ENCODE peak calls at places on chromosomes 5 and 9, in seven cellular contexts. M is HCT116, R is SK-N-SH, X is HepG2, Z is K562, U is GM12878, A is H1. F is an unnamed sample.

GRCh38 chr5:118033686-118034338 is 954.5 kb downstream of the DTWD2 start:
- DNase-seq in Z (no peak), U (no peak), M (no peak), R (no peak), A (no peak), X (no peak), F (no peak)

GRCh38 chr5:115898656-115899055 is 56.9 kb downstream of the AP3S1 start:
- DNase-seq in U (no peak), A (no peak), M (no peak), X (no peak), R (no peak), Z (no peak), F (no peak)

GRCh38 chr5:98602534-98603112 is 170.8 kb upstream of the RGMB start:
- DNase-seq in M (no peak), U (no peak), X (no peak), Z (no peak), R (no peak), A (no peak), F (peak)

GRCh38 chr9:136014928-136015633 is 53.9 kb upstream of the UBAC1 start:
- DNase-seq in A (no peak), R (peak), Z (no peak), X (no peak), U (no peak), M (no peak), F (no peak)

GRCh38 chr9:113986931-113987330 is 91.2 kb downstream of the AMBP start:
- DNase-seq in Z (no peak), R (no peak), X (no peak), A (no peak), M (no peak), U (no peak), F (no peak)

GRCh38 chr5:170629566-170630175 is 125.9 kb downstream of the KCNIP1 start:
- DNase-seq in U (no peak), Z (no peak), R (no peak), A (no peak), X (no peak), M (no peak), F (no peak)

GRCh38 chr5:457195-457961 is 14.4 kb downstream of the EXOC3 start:
- DNase-seq in Z (no peak), U (no peak), X (no peak), M (no peak), A (no peak), R (no peak), F (no peak)

GRCh38 chr5:179805529-179806249 is 977 bp downstream of the MGAT4B start:
- DNase-seq in A (no peak), U (no peak), X (no peak), M (no peak), R (peak), Z (peak), F (peak)

GRCh38 chr5:135930949-135931295 is 23.9 kb downstream of the LECT2 start:
- DNase-seq in Z (no peak), A (no peak), R (peak), U (no peak), M (no peak), X (no peak), F (no peak)

GRCh38 chr5:80117446-80117845 is 82.3 kb downstream of the THBS4 start:
- DNase-seq in Z (no peak), M (no peak), R (no peak), X (no peak), A (no peak), U (no peak), F (no peak)

GRCh38 chr9:13568851-13569618 is 289.5 kb upstream of the MPDZ start:
- DNase-seq in R (no peak), X (no peak), M (no peak), Z (no peak), A (no peak), U (no peak), F (no peak)

GRCh38 chr5:139955616-139956283 is 87.3 kb downstream of the NRG2 start:
- DNase-seq in M (peak), U (no peak), X (no peak), R (no peak), A (no peak), Z (peak), F (no peak)

GRCh38 chr5:170709640-170710039 is 73.9 kb upstream of the GABRP start:
- DNase-seq in U (no peak), X (no peak), M (no peak), R (no peak), Z (no peak), A (no peak), F (no peak)

GRCh38 chr5:135880278-135880677 is 15.4 kb downstream of the IL9 start:
- DNase-seq in X (peak), M (peak), A (peak), R (peak), Z (peak), U (no peak), F (no peak)

GRCh38 chr5:96743805-96744559 is 63.8 kb downstream of the ERAP1 start:
- DNase-seq in R (no peak), A (no peak), U (no peak), M (no peak), X (no peak), Z (no peak), F (no peak)

GRCh38 chr9:93820667-93821306 is 134.4 kb downstream of the BARX1 start:
- DNase-seq in X (peak), R (peak), Z (peak), M (no peak), U (no peak), A (no peak), F (peak)

GRCh38 chr9:137211532-137211931 is 6.0 kb downstream of the NDOR1 start:
- DNase-seq in A (no peak), X (no peak), Z (no peak), R (no peak), M (no peak), U (no peak), F (no peak)

GRCh38 chr5:150117945-150118560 is 31.7 kb upstream of the CSF1R start:
- DNase-seq in A (no peak), Z (no peak), M (no peak), R (no peak), X (no peak), U (no peak), F (no peak)

GRCh38 chr9:19788152-19788551 is 685 bp downstream of the SLC24A2 start:
- DNase-seq in R (peak), M (no peak), A (no peak), X (no peak), Z (no peak), U (no peak), F (no peak)

GRCh38 chr5:1823381-1824034 is 22.3 kb downstream of the NDUFS6 start:
- DNase-seq in X (no peak), M (no peak), A (no peak), Z (no peak), U (no peak), R (no peak), F (no peak)

GRCh38 chr5:107894361-107894760 is 223.6 kb upstream of the EFNA5 start:
- DNase-seq in M (no peak), Z (no peak), A (no peak), R (no peak), X (no peak), U (no peak), F (no peak)

GRCh38 chr5:150488519-150489357 is 19.2 kb upstream of the NDST1 start:
- DNase-seq in U (no peak), X (no peak), R (no peak), A (no peak), Z (peak), M (no peak), F (peak)

GRCh38 chr9:28134577-28134976 is 561.3 kb upstream of the C9orf72 start:
- DNase-seq in X (no peak), M (no peak), U (no peak), Z (no peak), A (no peak), R (no peak), F (no peak)

GRCh38 chr5:9544502-9545300 is 1.2 kb downstream of the SEMA5A start:
- DNase-seq in A (no peak), M (no peak), R (peak), U (no peak), Z (peak), X (peak), F (peak)

GRCh38 chr5:7078901-7079300 is 317.0 kb upstream of the ADCY2 start:
- DNase-seq in X (no peak), U (no peak), A (peak), R (peak), M (no peak), Z (no peak), F (no peak)

GRCh38 chr9:19371942-19372341 is 8.1 kb downstream of the RPS6 start:
- DNase-seq in X (no peak), U (no peak), Z (no peak), R (peak), M (no peak), A (no peak), F (peak)

GRCh38 chr9:129077236-129077635 is 3.7 kb upstream of the DOLPP1 start:
- DNase-seq in R (no peak), A (no peak), X (no peak), Z (no peak), U (no peak), M (no peak), F (no peak)

GRCh38 chr5:52620315-52620714 is 167.4 kb upstream of the ITGA1 start:
- DNase-seq in A (no peak), R (no peak), Z (no peak), U (no peak), M (no peak), X (no peak), F (no peak)

GRCh38 chr5:173247504-173247903 is 12.5 kb upstream of the NKX2-5 start:
- DNase-seq in U (no peak), M (no peak), R (no peak), A (no peak), X (no peak), Z (no peak), F (no peak)
- TF ChIP-seq JUND in U (no peak), M (no peak), R (no peak), A (no peak), X (no peak), Z (no peak), F (no peak)

GRCh38 chr5:3007577-3007976 is 256.1 kb upstream of the IRX2 start:
- DNase-seq in U (no peak), R (no peak), X (no peak), A (no peak), M (no peak), Z (no peak), F (no peak)

GRCh38 chr5:3004361-3005080 is 253.0 kb upstream of the IRX2 start:
- DNase-seq in X (no peak), M (no peak), R (no peak), Z (no peak), U (no peak), A (no peak), F (no peak)

GRCh38 chr5:3009605-3010004 is 258.1 kb upstream of the IRX2 start:
- DNase-seq in U (no peak), Z (no peak), M (no peak), A (no peak), R (no peak), X (no peak), F (no peak)

GRCh38 chr5:3006961-3007551 is 255.6 kb upstream of the IRX2 start:
- DNase-seq in R (no peak), A (no peak), M (no peak), U (no peak), Z (no peak), X (no peak), F (no peak)

DNA sequence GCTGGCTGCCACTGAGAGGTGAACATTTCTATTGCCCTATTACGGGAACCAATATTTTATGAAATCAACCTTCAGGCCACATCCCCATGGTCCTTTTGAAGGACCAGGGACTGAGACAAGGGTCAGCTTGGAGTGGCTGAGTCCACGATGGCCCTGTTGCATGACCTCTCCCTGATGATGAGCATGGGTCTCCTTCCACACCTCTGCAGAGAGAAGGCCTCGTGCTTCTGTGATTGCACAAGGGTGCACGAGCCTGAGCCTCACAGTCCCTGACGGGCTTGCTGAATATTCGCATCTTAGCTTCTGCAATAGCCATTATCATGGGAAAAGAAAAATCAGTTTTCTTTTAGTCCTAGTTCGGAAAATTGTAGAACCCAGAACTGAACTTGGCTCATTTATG is 255.0 kb upstream of the IRX2 start:
- DNase-seq in M (no peak), A (no peak), X (no peak), U (no peak), R (no peak), Z (no peak), F (no peak)
- TF ChIP-seq JUND in M (no peak), A (no peak), X (no peak), U (no peak), R (no peak), Z (no peak), F (no peak)

DNA sequence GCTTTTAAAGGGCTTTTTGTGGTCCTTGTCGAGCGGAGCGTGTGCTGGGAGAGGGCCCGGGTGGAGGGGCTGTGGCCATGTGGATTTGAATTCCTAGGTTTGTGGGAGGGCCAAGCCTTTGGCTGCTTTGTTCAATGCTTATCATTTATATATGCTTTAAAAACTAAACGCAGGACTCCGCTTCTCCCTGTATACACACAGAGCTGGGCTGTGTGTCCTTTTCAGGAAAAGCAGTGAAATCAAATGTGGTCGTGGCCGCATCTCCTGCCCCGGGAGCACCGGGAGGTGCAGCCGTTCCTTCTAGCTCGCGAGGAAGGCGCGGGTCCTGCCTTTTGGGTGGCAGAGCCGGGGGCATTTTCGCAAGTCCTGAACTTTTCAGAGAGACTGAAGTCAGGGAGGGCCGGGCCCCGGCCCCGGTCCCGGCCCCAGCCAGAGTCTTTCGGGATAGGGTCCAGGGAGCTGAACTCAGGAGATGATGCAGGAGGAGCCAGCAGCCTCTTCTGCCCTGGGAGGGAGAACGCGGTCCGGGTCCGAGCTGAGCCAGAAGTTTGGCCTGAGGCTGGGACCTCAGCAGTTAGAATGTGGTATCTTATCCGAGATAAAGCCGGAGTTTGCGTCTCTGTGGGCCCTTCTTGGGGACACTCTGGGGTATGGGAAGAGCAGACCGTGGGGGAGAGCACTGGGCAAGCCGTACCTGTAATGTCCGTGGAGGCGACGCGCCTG is 158.8 kb downstream of the C9orf152 start:
- DNase-seq in M (no peak), U (no peak), X (no peak), A (no peak), R (peak), Z (no peak), F (no peak)
- TF ChIP-seq JUND in M (no peak), U (no peak), X (no peak), A (no peak), R (no peak), Z (no peak), F (no peak)

GRCh38 chr5:73945505-73945904 is 319.5 kb downstream of the ARHGEF28 start:
- DNase-seq in X (no peak), U (no peak), A (no peak), Z (peak), M (no peak), R (no peak), F (no peak)
- TF ChIP-seq JUND in X (no peak), U (no peak), A (no peak), Z (no peak), M (no peak), R (no peak), F (no peak)

GRCh38 chr5:143101134-143101533 is 302.4 kb downstream of the NR3C1 start:
- DNase-seq in M (no peak), R (no peak), Z (no peak), U (no peak), X (no peak), A (no peak), F (no peak)
- TF ChIP-seq JUND in M (no peak), R (no peak), Z (no peak), U (no peak), X (no peak), A (no peak), F (no peak)